ENCODE peak calls at places on chromosomes 4 and X, in four cellular contexts. Y is mucosa of descending colon, P is A549, T is heart left ventricle. F is an unnamed sample. For H3K4me1, the result is how much of the 10 kb centered on the place peaks cover.

GRCh38 chrX:107978080-107978479 is 4.1 kb downstream of the TEX13B start:
- DNase-seq in Y (no peak), P (no peak), T (no peak), F (no peak)

GRCh38 chr4:2898001-2898400 is 54.4 kb downstream of the ADD1 start:
- DNase-seq in Y (no peak), P (no peak), T (no peak), F (no peak)

GRCh38 chrX:139691843-139692505 is 16.0 kb downstream of the MCF2 start:
- DNase-seq in Y (peak), P (no peak), T (no peak), F (no peak)

GRCh38 chrX:36214924-36215323 is 295.4 kb downstream of the CFAP47 start:
- DNase-seq in Y (no peak), P (no peak), T (no peak), F (no peak)

GRCh38 chr4:139986621-139987510 is 167.1 kb downstream of the MAML3 start:
- DNase-seq in Y (no peak), P (no peak), T (no peak), F (no peak)

GRCh38 chrX:119692241-119693031 is 532 bp downstream of the SEPTIN6 start:
- DNase-seq in Y (peak), P (peak), T (peak), F (peak)

GRCh38 chr4:83536649-83537352 is 893 bp downstream of the GPAT3 start:
- DNase-seq in Y (peak), P (no peak), T (no peak), F (no peak)

GRCh38 chr4:87120411-87121162 is 99.8 kb downstream of the KLHL8 start:
- DNase-seq in Y (peak), P (no peak), T (peak), F (no peak)

GRCh38 chr4:1723131-1723801 is 1.9 kb downstream of the TACC3 start:
- DNase-seq in Y (peak), P (no peak), T (no peak), F (no peak)

GRCh38 chrX:20067709-20068315 is 48.9 kb downstream of the MAP7D2 start:
- DNase-seq in Y (peak), P (peak), T (peak), F (peak)

GRCh38 chr4:181437895-181438294 is 805.3 kb upstream of the TENM3 start:
- DNase-seq in Y (no peak), P (no peak), T (no peak), F (no peak)

GRCh38 chr4:136650541-136651277 is 881.6 kb downstream of the PCDH18 start:
- DNase-seq in Y (no peak), P (no peak), T (no peak), F (no peak)

GRCh38 chr4:62771656-62772557 is 1571.8 kb downstream of the ADGRL3 start:
- DNase-seq in Y (peak), P (no peak), T (no peak), F (no peak)

GRCh38 chrX:154091678-154092077 is 5.8 kb downstream of the MECP2 start:
- DNase-seq in Y (no peak), P (no peak), T (no peak), F (no peak)

GRCh38 chrX:39149761-39150160 is 348.5 kb downstream of the MID1IP1 start:
- DNase-seq in Y (peak), P (no peak), T (peak), F (peak)

GRCh38 chr4:147724468-147725201 is 7.3 kb upstream of the ARHGAP10 start:
- DNase-seq in Y (no peak), P (no peak), T (no peak), F (no peak)

GRCh38 chrX:39406799-39407198 is 605.5 kb downstream of the MID1IP1 start:
- DNase-seq in Y (no peak), P (no peak), T (no peak), F (no peak)

GRCh38 chrX:34638116-34638515 is 19.0 kb downstream of the TMEM47 start:
- DNase-seq in Y (no peak), P (peak), T (no peak), F (no peak)

GRCh38 chr4:27684501-27685077 is 823.9 kb downstream of the STIM2 start:
- DNase-seq in Y (no peak), P (no peak), T (peak), F (no peak)

GRCh38 chr4:143240920-143241319 is 56.2 kb downstream of the USP38 start:
- DNase-seq in Y (no peak), P (no peak), T (no peak), F (no peak)

GRCh38 chr4:109649872-109650271 is 53.4 kb downstream of the CASP6 start:
- DNase-seq in Y (no peak), P (no peak), T (no peak), F (no peak)

GRCh38 chr4:30722916-30723270 is 2.7 kb downstream of the PCDH7 start:
- DNase-seq in Y (no peak), P (no peak), T (no peak), F (no peak)

GRCh38 chr4:177163532-177163931 is 146.1 kb upstream of the NEIL3 start:
- DNase-seq in Y (no peak), P (no peak), T (no peak), F (no peak)

GRCh38 chrX:1323315-1323714 is 13.3 kb upstream of the IL3RA start:
- DNase-seq in Y (peak), P (peak), T (peak), F (no peak)

GRCh38 chr4:86939123-86939522 is 4.3 kb downstream of the AFF1 start:
- DNase-seq in Y (no peak), P (no peak), T (no peak), F (no peak)

GRCh38 chrX:85922821-85923220 is 124.5 kb downstream of the CHM start:
- DNase-seq in Y (no peak), P (no peak), T (no peak), F (no peak)

GRCh38 chr4:80058740-80059139 is 14.3 kb downstream of the ANTXR2 start:
- DNase-seq in Y (no peak), P (no peak), T (no peak), F (no peak)

GRCh38 chr4:15003441-15003890 is 1.2 kb downstream of the CPEB2 start:
- DNase-seq in Y (peak), P (no peak), T (peak), F (no peak)

GRCh38 chr4:183969596-183969995 is 64.5 kb downstream of the STOX2 start:
- DNase-seq in Y (no peak), P (no peak), T (no peak), F (no peak)

GRCh38 chr4:78613522-78614311 is 62.1 kb downstream of the ANXA3 start:
- DNase-seq in Y (no peak), P (no peak), T (no peak), F (no peak)

GRCh38 chrX:120301960-120302359 is 9.3 kb downstream of the TMEM255A start:
- DNase-seq in Y (no peak), P (no peak), T (no peak), F (no peak)

GRCh38 chr4:113635739-113636437 is 125.7 kb downstream of the CAMK2D start:
- DNase-seq in Y (no peak), P (no peak), T (peak), F (no peak)

GRCh38 chr4:57063518-57063917 is 46.7 kb downstream of the IGFBP7 start:
- DNase-seq in Y (no peak), P (no peak), T (no peak), F (no peak)

GRCh38 chr4:57064120-57064519 is 46.1 kb downstream of the IGFBP7 start:
- DNase-seq in Y (no peak), P (no peak), T (no peak), F (no peak)

GRCh38 chr4:57068237-57068981 is 41.8 kb downstream of the IGFBP7 start:
- DNase-seq in Y (no peak), P (no peak), T (no peak), F (no peak)

GRCh38 chr4:57064811-57065711 is 45.1 kb downstream of the IGFBP7 start:
- DNase-seq in Y (peak), P (peak), T (peak), F (peak)

GRCh38 chr4:57065730-57066482 is 44.3 kb downstream of the IGFBP7 start:
- DNase-seq in Y (no peak), P (no peak), T (no peak), F (no peak)
- H3K4me1 ChIP-seq in Y (under half), P (half or more), T (half or more), F (half or more)

GRCh38 chr4:145525291-145525740 is 43.7 kb downstream of the SMAD1 start:
- DNase-seq in Y (no peak), P (no peak), T (no peak), F (no peak)

GRCh38 chr4:145520172-145520571 is 38.5 kb downstream of the SMAD1 start:
- DNase-seq in Y (no peak), P (no peak), T (no peak), F (no peak)

GRCh38 chr4:145521282-145521681 is 39.6 kb downstream of the SMAD1 start:
- DNase-seq in Y (no peak), P (no peak), T (no peak), F (no peak)

GRCh38 chr4:145524535-145524934 is 42.9 kb downstream of the SMAD1 start:
- DNase-seq in Y (no peak), P (no peak), T (no peak), F (no peak)

DNA sequence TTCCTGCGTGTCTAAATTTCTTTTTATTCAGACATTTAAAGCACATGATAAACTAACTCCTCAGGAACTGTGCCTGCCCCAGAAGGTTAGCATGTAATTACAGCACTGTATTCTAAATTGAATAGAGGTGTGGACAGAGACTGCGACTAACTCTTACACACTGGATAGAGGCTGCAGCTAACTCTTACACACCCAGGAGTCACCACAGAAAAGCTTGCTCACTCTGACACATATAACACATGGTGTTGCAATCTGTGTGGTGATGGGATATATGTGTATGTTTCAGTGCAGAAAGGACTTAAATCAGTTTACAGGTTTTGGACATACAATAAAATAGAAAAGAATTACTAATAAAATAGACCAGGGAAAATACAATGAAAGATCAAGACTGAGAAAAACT is 41.5 kb downstream of the SMAD1 start:
- DNase-seq in Y (no peak), P (no peak), T (no peak), F (no peak)
- H3K4me1 ChIP-seq in Y (under half), P (under half), T (under half), F (under half)

DNA sequence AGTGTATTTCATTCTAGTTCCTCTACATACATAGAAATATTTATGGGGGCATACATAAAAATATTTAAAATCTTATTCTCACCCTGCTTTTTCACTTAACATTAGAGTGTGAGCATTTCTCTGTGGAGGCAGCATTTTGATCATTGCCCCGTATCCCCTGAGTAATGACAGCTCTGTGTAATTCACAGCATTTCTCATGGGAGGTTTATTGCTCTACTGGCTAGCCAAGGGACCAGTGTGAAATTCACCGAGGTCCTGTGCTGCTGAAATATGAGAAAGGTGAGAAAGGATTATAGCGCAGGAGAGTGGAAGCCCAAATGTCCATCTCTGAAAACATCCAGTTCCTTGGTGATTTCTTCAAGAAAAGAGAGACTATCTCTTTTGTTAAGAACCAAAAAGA is 22.9 kb downstream of the PDGFC start:
- DNase-seq in Y (no peak), P (no peak), T (no peak), F (no peak)
- H3K4me1 ChIP-seq in Y (under half), P (half or more), T (half or more), F (under half)

GRCh38 chrX:2694868-2695267 is 3.8 kb downstream of the CD99 start:
- DNase-seq in Y (no peak), P (no peak), T (no peak), F (no peak)

GRCh38 chrX:2698604-2699003 is 7.5 kb downstream of the CD99 start:
- DNase-seq in Y (no peak), P (no peak), T (no peak), F (no peak)

GRCh38 chrX:2697306-2697705 is 6.2 kb downstream of the CD99 start:
- DNase-seq in Y (no peak), P (no peak), T (no peak), F (no peak)

GRCh38 chrX:2697741-2698294 is 6.7 kb downstream of the CD99 start:
- DNase-seq in Y (no peak), P (no peak), T (no peak), F (no peak)

DNA sequence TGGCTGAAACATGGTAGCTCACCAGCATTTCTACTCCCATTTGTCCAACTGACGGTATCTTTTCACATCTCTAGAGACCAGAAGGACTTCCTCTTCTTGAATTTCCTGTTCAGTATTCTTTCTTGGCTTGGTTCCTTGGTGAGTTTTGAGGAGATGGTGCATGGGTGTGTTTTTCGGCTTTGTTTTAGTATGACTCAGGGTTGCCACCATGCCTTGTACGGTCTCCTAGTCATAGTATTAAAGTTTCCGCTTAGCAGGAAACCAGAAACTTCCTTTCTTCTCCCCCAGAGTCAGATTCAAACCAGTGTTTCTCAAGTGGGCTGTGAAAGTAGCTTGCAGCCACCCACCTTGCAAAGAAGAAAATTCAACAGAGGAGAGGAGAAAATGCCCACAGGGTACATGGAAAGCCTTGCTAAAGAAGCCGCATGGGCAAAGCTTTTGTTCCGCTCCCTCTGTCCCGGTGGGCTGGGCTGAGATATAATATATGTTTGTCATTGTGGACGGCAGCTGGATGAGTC is 5.7 kb downstream of the CD99 start:
- DNase-seq in Y (no peak), P (no peak), T (no peak), F (no peak)
- H3K4me1 ChIP-seq in Y (under half), P (under half), T (half or more), F (under half)

GRCh38 chr4:102612195-102612594 is 111.0 kb downstream of the NFKB1 start:
- DNase-seq in Y (no peak), P (no peak), T (no peak), F (no peak)
- H3K4me1 ChIP-seq in Y (under half), P (under half), T (under half), F (under half)

DNA sequence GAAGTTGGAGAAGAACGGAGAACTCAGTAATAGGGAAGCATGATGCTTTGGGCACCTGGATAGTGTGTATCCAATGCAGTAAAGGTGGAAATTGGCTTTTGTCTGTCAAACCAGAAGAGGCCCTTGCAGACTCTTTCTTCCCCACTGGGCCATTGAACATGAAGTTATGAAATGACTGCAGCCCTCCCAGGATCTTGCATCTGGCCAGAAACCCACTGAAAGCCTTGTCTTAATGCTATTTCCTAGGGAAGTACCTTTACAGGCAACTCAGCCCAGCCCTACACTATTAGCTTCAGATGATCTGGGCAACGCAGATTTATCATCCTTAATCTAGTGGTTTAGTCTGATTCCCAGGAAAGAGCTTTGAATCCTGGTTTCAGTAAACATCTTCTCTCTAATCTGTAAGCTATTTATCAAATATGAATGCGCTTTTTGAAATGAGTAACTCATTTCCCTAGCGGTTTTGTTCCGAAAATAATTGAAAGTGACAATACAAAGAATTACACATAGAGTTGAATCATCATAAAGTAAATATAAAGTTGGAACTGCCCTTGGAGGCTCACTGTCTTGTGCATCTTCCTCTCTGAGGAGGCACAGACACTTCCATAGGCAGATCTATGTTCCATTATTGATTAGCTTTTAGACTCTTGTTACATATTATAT is 464.1 kb downstream of the IDS start:
- DNase-seq in Y (no peak), P (no peak), T (no peak), F (no peak)
- H3K4me1 ChIP-seq in Y (under half), P (under half), T (under half), F (under half)

GRCh38 chr4:10107111-10108091 is 9.2 kb downstream of the WDR1 start:
- DNase-seq in Y (peak), P (no peak), T (no peak), F (no peak)
- H3K4me1 ChIP-seq in Y (half or more), P (half or more), T (half or more), F (under half)

GRCh38 chr4:99824070-99824599 is 7.5 kb downstream of the DAPP1 start:
- DNase-seq in Y (no peak), P (no peak), T (no peak), F (no peak)
- H3K4me1 ChIP-seq in Y (under half), P (under half), T (under half), F (under half)